ENCODE peak calls at places on chromosome 4, in nine cellular contexts. O, W, K, F, U, G, H, Y and T are unnamed samples.

GRCh38 chr4:154332681-154333421 is 158.7 kb downstream of the DCHS2 start:
- DNase-seq in F (peak; percentile 65), U (peak; percentile 20), G (peak; percentile 86), O (no peak), W (peak; percentile 48), K (peak; percentile 20), Y (no peak), H (no peak), T (peak; percentile 46)

GRCh38 chr4:25500626-25501318 is 123.7 kb downstream of the ANAPC4 start:
- DNase-seq in W (no peak), O (no peak), K (no peak), U (no peak), Y (no peak), G (peak; percentile 92), H (no peak), F (no peak), T (no peak)

GRCh38 chr4:36385951-36386561 is 104.6 kb downstream of the DTHD1 start:
- DNase-seq in W (no peak), G (no peak), F (peak; percentile 55), U (no peak), O (no peak), H (no peak), Y (no peak), K (no peak), T (no peak)

GRCh38 chr4:47990145-47990544 is 26.3 kb downstream of the CNGA1 start:
- DNase-seq in G (no peak), W (no peak), F (no peak), U (no peak), K (no peak), O (no peak), Y (no peak), H (no peak), T (no peak)

GRCh38 chr4:154314248-154314647 is 177.4 kb downstream of the DCHS2 start:
- DNase-seq in O (peak; percentile 74), F (no peak), G (no peak), K (no peak), U (peak; percentile 56), W (peak; percentile 39), H (no peak), Y (no peak), T (no peak)

GRCh38 chr4:828641-829271 is 2.8 kb upstream of the CPLX1 start:
- DNase-seq in K (no peak), Y (no peak), U (no peak), H (peak; percentile 62), G (peak; percentile 79), O (peak; percentile 44), F (no peak), W (no peak), T (peak; percentile 59)

GRCh38 chr4:49044270-49044669 is 58.2 kb downstream of the CWH43 start:
- DNase-seq in Y (no peak), H (no peak), F (no peak), G (no peak), O (no peak), U (no peak), K (no peak), W (no peak), T (no peak)

GRCh38 chr4:156291317-156291716 is 337.7 kb upstream of the CTSO start:
- DNase-seq in H (no peak), U (peak; percentile 43), G (no peak), K (no peak), F (no peak), Y (peak; percentile 3), W (peak; percentile 42), O (peak; percentile 63), T (no peak)

GRCh38 chr4:26839534-26839951 is 21.1 kb upstream of the STIM2 start:
- DNase-seq in F (no peak), W (no peak), O (peak; percentile 35), G (no peak), H (no peak), Y (no peak), K (no peak), U (peak; percentile 63), T (no peak)

GRCh38 chr4:1008840-1009646 is 2.4 kb upstream of the FGFRL1 start:
- DNase-seq in O (peak; percentile 39), W (no peak), Y (no peak), H (peak; percentile 79), K (peak; percentile 48), G (no peak), F (peak; percentile 72), U (no peak), T (no peak)

GRCh38 chr4:88706574-88706973 is 8.9 kb upstream of the NAP1L5 start:
- DNase-seq in W (peak; percentile 74), Y (peak; percentile 43), O (peak; percentile 83), K (no peak), F (no peak), G (peak; percentile 52), U (peak; percentile 82), H (no peak), T (peak; percentile 29)

GRCh38 chr4:2923678-2924173 is 39.5 kb downstream of the NOP14 start:
- DNase-seq in O (no peak), U (no peak), H (peak; percentile 54), K (no peak), W (no peak), Y (no peak), F (no peak), G (no peak), T (no peak)

GRCh38 chr4:106746451-106746850 is 289.7 kb downstream of the DKK2 start:
- DNase-seq in K (no peak), F (no peak), O (peak; percentile 80), Y (no peak), W (no peak), G (no peak), U (no peak), H (no peak), T (no peak)

GRCh38 chr4:94728056-94728766 is 29.5 kb upstream of the BMPR1B start:
- DNase-seq in Y (no peak), H (no peak), G (no peak), U (no peak), F (no peak), K (no peak), O (peak; percentile 46), W (no peak), T (no peak)

GRCh38 chr4:98996056-98996941 is 778 bp downstream of the METAP1 start:
- DNase-seq in O (peak; percentile 73), U (peak; percentile 44), F (no peak), K (peak; percentile 33), H (no peak), W (peak; percentile 49), Y (no peak), G (peak; percentile 21), T (no peak)

GRCh38 chr4:94974773-94975172 is 217.0 kb downstream of the BMPR1B start:
- DNase-seq in H (no peak), U (peak; percentile 21), O (peak; percentile 82), K (no peak), G (no peak), F (no peak), W (no peak), Y (no peak), T (no peak)

GRCh38 chr4:155468282-155468681 is 91.5 kb upstream of the MAP9 start:
- DNase-seq in G (no peak), K (no peak), Y (no peak), F (no peak), H (no peak), W (no peak), U (no peak), O (no peak), T (no peak)

GRCh38 chr4:85512446-85513205 is 37.7 kb downstream of the ARHGAP24 start:
- DNase-seq in U (peak; percentile 37), G (no peak), K (no peak), H (no peak), F (no peak), Y (no peak), W (no peak), O (peak; percentile 30), T (no peak)

GRCh38 chr4:177573487-177573886 is 131.2 kb upstream of the AGA start:
- DNase-seq in U (peak; percentile 96), F (no peak), G (no peak), O (peak; percentile 87), K (no peak), H (no peak), Y (peak; percentile 74), W (no peak), T (no peak)

GRCh38 chr4:148227147-148227546 is 215.1 kb downstream of the NR3C2 start:
- DNase-seq in Y (no peak), F (no peak), H (no peak), G (no peak), U (no peak), K (no peak), O (no peak), W (no peak), T (no peak)

DNA sequence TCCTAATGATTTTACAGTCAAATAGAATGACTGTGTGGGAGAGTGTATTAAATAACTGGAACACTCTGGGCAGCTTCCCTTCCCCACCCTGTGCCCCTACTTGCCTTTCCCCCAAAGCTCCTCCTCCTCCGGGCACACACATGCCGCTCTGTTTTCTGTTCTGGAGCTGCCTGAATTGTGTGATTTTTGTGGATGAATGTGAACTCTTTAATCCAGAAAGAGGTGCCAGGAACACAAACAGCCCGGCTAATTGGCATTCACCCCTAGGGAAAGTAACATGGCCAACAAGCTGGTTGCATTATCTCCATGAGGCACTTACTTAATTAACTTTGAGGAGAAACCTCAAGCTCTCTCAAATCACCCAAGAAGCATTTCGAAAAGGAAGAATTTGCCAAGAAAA is 28.2 kb downstream of the FGF2 start:
- DNase-seq in K (no peak), U (no peak), F (no peak), H (no peak), Y (no peak), O (no peak), G (no peak), W (no peak), T (peak; percentile 41)
- H3K27ac ChIP-seq in K (peak overlapping the region; percentile 6), U (peak overlapping the region; percentile 23), F (no peak overlapping the region), H (peak overlapping the region; percentile 40), Y (no peak overlapping the region), O (peak overlapping the region; percentile 70), G (no peak overlapping the region), W (no peak overlapping the region), T (peak overlapping the region; percentile 79)

DNA sequence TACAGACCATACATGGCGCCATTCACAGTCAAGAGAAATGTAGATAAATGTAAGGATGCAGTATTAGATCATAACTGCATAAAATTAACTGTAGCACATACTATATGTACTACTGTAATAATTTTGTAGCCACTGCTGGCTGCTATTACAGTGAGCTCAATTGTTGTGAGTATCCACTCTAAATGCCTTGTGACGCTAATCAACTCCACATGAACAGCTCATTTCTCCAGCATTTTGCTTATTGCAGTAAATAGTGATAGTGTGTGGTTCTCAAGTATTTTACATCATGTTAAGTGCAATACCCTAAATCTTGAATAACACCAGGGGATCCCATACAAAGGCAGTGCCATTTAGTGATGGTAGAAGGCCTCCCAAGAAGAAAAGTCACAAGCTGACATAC is 21.2 kb downstream of the FGFBP1 start:
- DNase-seq in W (no peak), F (no peak), U (no peak), G (no peak), Y (no peak), O (peak; percentile 58), K (no peak), H (no peak), T (no peak)
- H3K27ac ChIP-seq in W (no peak overlapping the region), F (no peak overlapping the region), U (no peak overlapping the region), G (no peak overlapping the region), Y (no peak overlapping the region), O (no peak overlapping the region), K (no peak overlapping the region), H (no peak overlapping the region), T (no peak overlapping the region)

GRCh38 chr4:181821039-181822004 is 421.9 kb upstream of the TENM3 start:
- DNase-seq in F (no peak), O (peak; percentile 10), H (no peak), W (peak; percentile 10), K (no peak), G (no peak), Y (no peak), U (peak; percentile 43), T (no peak)
- H3K27ac ChIP-seq in F (no peak overlapping the region), O (no peak overlapping the region), H (no peak overlapping the region), W (peak overlapping the region; percentile 22), K (no peak overlapping the region), G (no peak overlapping the region), Y (no peak overlapping the region), U (no peak overlapping the region), T (no peak overlapping the region)

GRCh38 chr4:82898322-82899243 is 2.0 kb upstream of the THAP9 start:
- DNase-seq in G (no peak), U (peak; percentile 82), F (no peak), O (peak; percentile 95), Y (peak; percentile 63), H (no peak), W (no peak), K (peak; percentile 33), T (no peak)
- H3K27ac ChIP-seq in G (no peak overlapping the region), U (peak overlapping the region; percentile 99), F (peak overlapping the region; percentile 99), O (peak overlapping the region; percentile 100), Y (peak overlapping the region; percentile 62), H (peak overlapping the region; percentile 100), W (peak overlapping the region; percentile 46), K (peak overlapping the region; percentile 98), T (no peak overlapping the region)